ENCODE peak calls at places on chromosomes 1 and 21, in six cellular contexts. V, B, T, N, I and G are unnamed samples.

GRCh38 chr1:42957229-42957879 is 1.3 kb downstream of the SLC2A1 start:
- DNase-seq in T (no peak), B (peak; percentile 47), V (no peak), I (no peak), N (no peak), G (no peak)

GRCh38 chr1:47252795-47253194 is 20.8 kb upstream of the TAL1 start:
- DNase-seq in V (no peak), I (no peak), N (no peak), T (no peak), B (no peak), G (no peak)

GRCh38 chr1:234170622-234171021 is 202.6 kb upstream of the COA6 start:
- DNase-seq in T (no peak), I (no peak), B (no peak), V (no peak), N (no peak), G (no peak)

GRCh38 chr1:3656450-3657095 is 4.3 kb downstream of the TP73 start:
- DNase-seq in I (no peak), V (no peak), T (no peak), N (no peak), B (no peak), G (no peak)

GRCh38 chr1:199273837-199274379 is 635.1 kb downstream of the PTPRC start:
- DNase-seq in T (no peak), N (no peak), B (no peak), I (no peak), V (peak; percentile 45), G (no peak)

GRCh38 chr1:198776602-198777029 is 137.8 kb downstream of the PTPRC start:
- DNase-seq in V (peak; percentile 94), N (no peak), I (peak; percentile 52), B (no peak), T (no peak), G (peak; percentile 68)

GRCh38 chr1:8560611-8561544 is 243.0 kb downstream of the SLC45A1 start:
- DNase-seq in V (peak; percentile 67), I (no peak), B (peak; percentile 75), N (no peak), T (no peak), G (no peak)

GRCh38 chr21:45358711-45359310 is 46.2 kb upstream of the COL18A1 start:
- DNase-seq in B (no peak), V (no peak), T (no peak), N (no peak), I (no peak), G (no peak)

GRCh38 chr1:214470132-214470531 is 81.3 kb downstream of the PTPN14 start:
- DNase-seq in B (no peak), T (no peak), V (no peak), N (no peak), I (no peak), G (no peak)

GRCh38 chr1:2046953-2047748 is 3.1 kb upstream of the PRKCZ start:
- DNase-seq in T (no peak), B (peak; percentile 33), N (no peak), V (no peak), I (no peak), G (no peak)

GRCh38 chr1:50968884-50969610 is 998 bp upstream of the CDKN2C start:
- DNase-seq in B (peak; percentile 50), I (peak; percentile 51), T (peak; percentile 38), V (no peak), N (peak; percentile 55), G (peak; percentile 60)

GRCh38 chr1:114979278-114979891 is 50.2 kb upstream of the TSHB start:
- DNase-seq in V (peak; percentile 67), B (peak; percentile 78), N (peak; percentile 59), I (peak; percentile 55), T (peak; percentile 54), G (peak; percentile 55)

GRCh38 chr1:113303252-113303651 is 87.1 kb upstream of the MAGI3 start:
- DNase-seq in T (no peak), I (no peak), V (peak; percentile 10), B (peak; percentile 32), N (no peak), G (no peak)

GRCh38 chr1:19786988-19787423 is 12.7 kb downstream of the TMCO4 start:
- DNase-seq in N (no peak), V (no peak), I (peak; percentile 34), T (no peak), B (peak; percentile 86), G (no peak)

GRCh38 chr1:46948629-46949282 is 7.5 kb upstream of the CYP4A11 start:
- DNase-seq in N (no peak), I (peak; percentile 55), T (no peak), V (peak; percentile 10), B (no peak), G (no peak)

GRCh38 chr1:102550729-102551384 is 554.1 kb upstream of the OLFM3 start:
- DNase-seq in T (no peak), B (peak; percentile 78), V (peak; percentile 20), I (no peak), N (no peak), G (peak; percentile 11)

GRCh38 chr1:28099050-28099769 is 10.8 kb upstream of the EYA3 start:
- DNase-seq in I (no peak), V (no peak), N (no peak), T (no peak), B (no peak), G (no peak)

GRCh38 chr1:80217377-80217986 is 1211.0 kb upstream of the ADGRL4 start:
- DNase-seq in I (no peak), B (peak; percentile 55), T (no peak), N (no peak), V (peak; percentile 84), G (peak; percentile 50)

GRCh38 chr1:7695181-7696117 is 75.6 kb upstream of the VAMP3 start:
- DNase-seq in N (no peak), V (no peak), B (no peak), T (no peak), I (no peak), G (no peak)

GRCh38 chr1:8460132-8460544 is 142.2 kb downstream of the SLC45A1 start:
- DNase-seq in N (no peak), I (no peak), V (no peak), T (no peak), B (peak; percentile 89), G (no peak)

GRCh38 chr1:165483412-165483811 is 38.5 kb upstream of the RXRG start:
- DNase-seq in I (no peak), B (no peak), N (no peak), V (no peak), T (no peak), G (no peak)

GRCh38 chr1:89523597-89524368 is 846 bp upstream of the LRRC8B start:
- DNase-seq in I (no peak), B (peak; percentile 75), N (peak; percentile 34), T (peak; percentile 16), V (peak; percentile 48), G (peak; percentile 68)

GRCh38 chr1:29397256-29397590 is 160.9 kb downstream of the PTPRU start:
- DNase-seq in T (no peak), N (no peak), B (no peak), I (no peak), V (no peak), G (no peak)

GRCh38 chr1:214331180-214331579 is 50.2 kb downstream of the SMYD2 start:
- DNase-seq in I (no peak), V (no peak), N (no peak), B (no peak), T (no peak), G (peak; percentile 52)

GRCh38 chr1:70963374-70963773 is 84.2 kb downstream of the PTGER3 start:
- DNase-seq in N (no peak), T (no peak), V (no peak), B (peak; percentile 29), I (no peak), G (no peak)

DNA sequence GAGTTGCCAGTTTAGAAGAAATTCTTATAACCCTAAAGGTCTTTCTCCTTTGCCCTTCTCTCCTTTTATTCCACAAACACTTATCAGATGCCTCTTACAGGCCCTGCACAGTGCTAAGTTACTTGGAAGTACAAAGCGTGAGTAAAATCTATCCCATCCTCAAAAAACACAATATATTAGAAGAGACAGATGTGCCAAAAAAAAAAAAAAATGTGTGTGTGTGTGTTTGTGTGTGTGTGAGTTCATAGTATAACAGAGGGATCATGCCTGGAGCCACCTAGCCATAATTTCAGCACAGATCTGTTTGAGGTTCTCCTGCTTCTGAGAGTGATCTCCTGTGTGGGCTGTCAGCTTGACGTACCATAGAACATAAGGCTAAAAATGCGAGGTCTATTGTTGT is 5.0 kb downstream of the FAM20B start:
- DNase-seq in T (no peak), I (no peak), V (no peak), B (no peak), N (no peak), G (no peak)
- H3K4me1 ChIP-seq in T (peaks cover 12% of the 10 kb centered on the region), I (peaks cover 7% of the 10 kb centered on the region), V (peaks cover 50% of the 10 kb centered on the region), B (peaks cover 46% of the 10 kb centered on the region), N (peaks cover 29% of the 10 kb centered on the region), G (peaks cover 54% of the 10 kb centered on the region)

GRCh38 chr1:204188959-204189639 is 7.2 kb downstream of the KISS1 start:
- DNase-seq in I (no peak), V (no peak), N (peak; percentile 14), B (no peak), T (no peak), G (no peak)
- H3K4me1 ChIP-seq in I (peaks cover 1% of the 10 kb centered on the region), V (peaks cover 4% of the 10 kb centered on the region), N (no peaks in the 10 kb centered on the region), B (peaks cover 7% of the 10 kb centered on the region), T (peaks cover 4% of the 10 kb centered on the region), G (no peaks in the 10 kb centered on the region)

DNA sequence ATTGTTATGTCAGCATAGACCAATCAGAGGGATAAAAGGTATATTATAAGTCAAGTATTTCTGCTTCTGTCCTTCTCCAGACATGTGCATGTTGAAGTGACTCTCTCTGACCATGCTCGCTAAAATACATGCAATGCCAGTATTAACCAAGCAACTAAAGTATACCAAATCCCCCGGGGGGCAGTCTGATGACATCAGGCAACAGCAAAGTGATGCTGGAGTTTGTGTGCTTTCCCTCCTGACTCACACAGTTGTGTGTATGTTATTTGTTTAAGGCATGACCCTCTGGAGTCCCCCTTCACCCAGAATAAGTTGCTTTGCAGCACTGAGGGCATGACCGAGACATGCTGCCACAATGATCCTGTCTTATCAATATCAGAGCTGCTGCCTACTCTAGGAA is 2.1 kb downstream of the BRINP2 start:
- DNase-seq in I (no peak), B (no peak), T (no peak), N (no peak), V (peak; percentile 29), G (no peak)
- H3K4me1 ChIP-seq in I (peaks cover 5% of the 10 kb centered on the region), B (peaks cover 12% of the 10 kb centered on the region), T (no peaks in the 10 kb centered on the region), N (no peaks in the 10 kb centered on the region), V (no peaks in the 10 kb centered on the region), G (no peaks in the 10 kb centered on the region)

GRCh38 chr21:41367598-41368360 is 6.0 kb downstream of the MX2 start:
- DNase-seq in T (no peak), I (no peak), N (no peak), B (no peak), V (peak; percentile 29), G (no peak)
- H3K4me1 ChIP-seq in T (no peaks in the 10 kb centered on the region), I (peaks cover 6% of the 10 kb centered on the region), N (peaks cover 71% of the 10 kb centered on the region), B (peaks cover 16% of the 10 kb centered on the region), V (no peaks in the 10 kb centered on the region), G (no peaks in the 10 kb centered on the region)

GRCh38 chr1:224503161-224504118 is 68.8 kb upstream of the WDR26 start:
- DNase-seq in V (peak; percentile 95), B (peak; percentile 87), T (peak; percentile 62), I (peak; percentile 89), N (no peak), G (peak; percentile 87)
- H3K4me1 ChIP-seq in V (peaks cover 11% of the 10 kb centered on the region), B (peaks cover 50% of the 10 kb centered on the region), T (no peaks in the 10 kb centered on the region), I (peaks cover 21% of the 10 kb centered on the region), N (peaks cover 4% of the 10 kb centered on the region), G (peaks cover 14% of the 10 kb centered on the region)

GRCh38 chr21:34805157-34805556 is 136.4 kb downstream of the CLIC6 start:
- DNase-seq in N (no peak), I (no peak), T (no peak), V (no peak), B (no peak), G (no peak)
- H3K4me1 ChIP-seq in N (peaks cover 31% of the 10 kb centered on the region), I (peaks cover 2% of the 10 kb centered on the region), T (no peaks in the 10 kb centered on the region), V (no peaks in the 10 kb centered on the region), B (no peaks in the 10 kb centered on the region), G (peaks cover 3% of the 10 kb centered on the region)